ENCODE peak calls at places on chromosome 15, in ten cellular contexts. Z, H, E, M, D, I, S, W, K and F are unnamed samples.

GRCh38 chr15:90808517-90808939 is 59.9 kb upstream of the FURIN start:
- DNase-seq in H (no peak), E (no peak), S (peak), D (no peak), Z (no peak), W (no peak), K (no peak), I (peak), M (no peak), F (no peak)

GRCh38 chr15:51380999-51381806 is 39.7 kb downstream of the GLDN start:
- DNase-seq in M (peak), S (peak), I (no peak), Z (peak), K (no peak), W (no peak), H (no peak), D (peak), E (no peak), F (no peak)

GRCh38 chr15:98954411-98954810 is 53.2 kb downstream of the PGPEP1L start:
- DNase-seq in E (peak), Z (peak), D (no peak), K (no peak), M (peak), I (no peak), H (peak), W (peak), S (peak), F (peak)

GRCh38 chr15:41523097-41523496 is 9.5 kb upstream of the LTK start:
- DNase-seq in K (no peak), Z (no peak), D (no peak), I (no peak), H (no peak), M (no peak), E (no peak), S (no peak), W (no peak), F (no peak)

GRCh38 chr15:59997070-59997701 is 6.9 kb upstream of the FOXB1 start:
- DNase-seq in M (no peak), I (no peak), Z (no peak), K (no peak), S (no peak), E (no peak), D (no peak), W (no peak), H (no peak), F (no peak)

GRCh38 chr15:48946088-48946839 is 17.5 kb downstream of the SHC4 start:
- DNase-seq in E (no peak), K (no peak), I (no peak), M (no peak), S (no peak), H (no peak), W (peak), D (no peak), Z (no peak), F (no peak)

GRCh38 chr15:100247228-100248225 is 94.2 kb downstream of the ADAMTS17 start:
- DNase-seq in Z (no peak), I (no peak), K (no peak), M (no peak), E (no peak), S (no peak), W (no peak), D (no peak), H (no peak), F (no peak)

GRCh38 chr15:41911691-41912345 is 18.0 kb upstream of the SPTBN5 start:
- DNase-seq in D (no peak), S (no peak), M (no peak), H (no peak), E (no peak), W (no peak), Z (no peak), K (no peak), I (peak), F (no peak)

GRCh38 chr15:86178845-86179244 is 99.2 kb downstream of the AGBL1 start:
- DNase-seq in E (no peak), W (no peak), M (no peak), I (no peak), H (no peak), Z (no peak), D (no peak), K (no peak), S (no peak), F (no peak)

GRCh38 chr15:31128919-31129768 is 27.6 kb upstream of the TRPM1 start:
- DNase-seq in I (peak), E (no peak), K (peak), W (no peak), M (peak), D (peak), Z (peak), S (peak), H (peak), F (no peak)
- TF ChIP-seq CTCF in I (peak), E (peak), K (peak), W (peak), M (peak), D (peak), Z (peak), S (peak), H (peak), F (peak)

GRCh38 chr15:69735126-69735525 is 282.5 kb downstream of the RPLP1 start:
- DNase-seq in S (peak), E (no peak), D (no peak), I (no peak), H (no peak), M (no peak), K (no peak), W (no peak), Z (no peak), F (no peak)
- H3K4me3 ChIP-seq in S (no peak), E (no peak), D (no peak), I (no peak), H (no peak), M (no peak), K (no peak), W (no peak), Z (no peak), F (no peak)

GRCh38 chr15:83346342-83346741 is 61.9 kb upstream of the BNC1 start:
- DNase-seq in M (no peak), S (no peak), E (no peak), W (no peak), K (no peak), Z (no peak), H (no peak), D (no peak), I (no peak), F (no peak)
- TF ChIP-seq CTCF in M (no peak), S (no peak), E (no peak), W (no peak), K (no peak), Z (no peak), H (no peak), D (no peak), I (no peak), F (no peak)

DNA sequence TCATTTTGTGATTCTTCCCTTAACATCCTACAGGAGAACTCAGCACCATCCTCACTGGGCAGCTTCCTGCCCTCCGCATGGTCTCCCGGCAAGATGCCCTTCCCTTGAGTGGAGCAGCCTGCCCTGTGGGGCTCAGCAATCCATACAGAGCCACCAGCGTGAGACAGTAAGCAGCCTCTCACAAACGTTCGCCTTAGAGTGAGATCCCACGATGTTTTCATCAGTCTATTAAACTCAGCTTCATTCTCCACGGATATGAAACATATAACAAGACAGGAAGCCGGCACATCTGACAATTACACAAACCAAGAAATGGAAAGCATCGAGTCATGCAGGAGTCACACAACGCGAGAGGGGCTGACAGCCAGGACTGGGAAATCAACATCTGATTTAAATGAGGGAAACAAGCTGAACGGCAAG is 272.2 kb downstream of the OCA2 start:
- DNase-seq in K (no peak), W (no peak), D (no peak), E (no peak), I (no peak), H (no peak), Z (no peak), M (no peak), S (no peak), F (no peak)
- H3K4me3 ChIP-seq in K (no peak), W (no peak), D (no peak), E (peak), I (no peak), H (no peak), Z (no peak), M (no peak), S (no peak), F (no peak)